ENCODE peak calls at places on chromosomes 6 and 20, in four cellular contexts. F is frontal cortex, Y is T1000, J is NAMALWA. N is an unnamed sample.

GRCh38 chr20:46558511-46558959 is 8.1 kb upstream of the OCSTAMP start:
- DNase-seq in F (no peak), J (no peak), Y (peak), N (no peak)

GRCh38 chr6:105460860-105461259 is 58.0 kb upstream of the PREP start:
- DNase-seq in F (no peak), Y (no peak), J (no peak), N (no peak)

GRCh38 chr20:31883829-31884228 is 13.4 kb downstream of the TTLL9 start:
- DNase-seq in J (no peak), F (no peak), Y (no peak), N (no peak)

GRCh38 chr20:49426873-49427272 is 55.6 kb downstream of the KCNB1 start:
- DNase-seq in Y (no peak), F (no peak), J (no peak), N (no peak)

GRCh38 chr6:38518511-38519304 is 121.0 kb downstream of the BTBD9 start:
- DNase-seq in F (no peak), J (no peak), Y (no peak), N (no peak)

GRCh38 chr6:39419607-39420006 is 97.1 kb upstream of the KCNK16 start:
- DNase-seq in J (no peak), F (no peak), Y (no peak), N (no peak)

GRCh38 chr20:45892828-45893500 is 1.8 kb downstream of the CTSA start:
- DNase-seq in F (no peak), J (no peak), Y (no peak), N (no peak)

GRCh38 chr20:51931321-51931720 is 129.0 kb upstream of the SALL4 start:
- DNase-seq in Y (no peak), J (no peak), F (no peak), N (no peak)

GRCh38 chr6:127515794-127516675 is 3.1 kb downstream of the MTCL3 start:
- DNase-seq in Y (peak), J (peak), F (peak), N (peak)

GRCh38 chr6:1524040-1524480 is 85.7 kb upstream of the FOXC1 start:
- DNase-seq in F (peak), J (no peak), Y (no peak), N (no peak)

GRCh38 chr20:47204008-47204745 is 152.3 kb downstream of the ZMYND8 start:
- DNase-seq in J (no peak), F (no peak), Y (no peak), N (no peak)

GRCh38 chr6:43496370-43497128 is 13.6 kb downstream of the LRRC73 start:
- DNase-seq in J (peak), F (no peak), Y (peak), N (peak)

GRCh38 chr6:22970004-22970403 is 400.6 kb downstream of the HDGFL1 start:
- DNase-seq in F (no peak), J (no peak), Y (no peak), N (no peak)

GRCh38 chr6:138752017-138752416 is 21.6 kb upstream of the CCDC28A start:
- DNase-seq in J (no peak), F (no peak), Y (no peak), N (no peak)

GRCh38 chr6:112007254-112007653 is 46.6 kb upstream of the CCN6 start:
- DNase-seq in J (no peak), Y (no peak), F (no peak), N (no peak)

GRCh38 chr6:73131706-73132105 is 93.6 kb downstream of the KHDC1L start:
- DNase-seq in F (no peak), J (no peak), Y (no peak), N (no peak)

GRCh38 chr6:14333556-14334305 is 216.2 kb downstream of the CD83 start:
- DNase-seq in Y (no peak), F (no peak), J (no peak), N (no peak)

GRCh38 chr6:26092443-26092842 is 5.2 kb downstream of the HFE start:
- DNase-seq in Y (no peak), F (no peak), J (peak), N (no peak)

GRCh38 chr6:89369009-89369408 is 16.5 kb upstream of the UBE2J1 start:
- DNase-seq in J (no peak), F (no peak), Y (no peak), N (no peak)

GRCh38 chr6:68040312-68040778 is 594.7 kb upstream of the ADGRB3 start:
- DNase-seq in J (no peak), Y (no peak), F (no peak), N (no peak)

N was measured in 8988T.